ENCODE peak calls at places on chromosomes 7 and 10, in five cellular contexts. One of them, this sample, is unnamed.

GRCh38 chr7:68535266-68535665 is 1063.0 kb upstream of the AUTS2 start:
- DNase-seq in heart right ventricle: no peak
- DNase-seq in keratinocyte: no peak
- DNase-seq in upper lobe of right lung: no peak
- DNase-seq in coronary artery: no peak
- DNase-seq in this sample: no peak

GRCh38 chr7:96397936-96398596 is 76.2 kb upstream of the SLC25A13 start:
- DNase-seq in heart right ventricle: no peak
- DNase-seq in keratinocyte: no peak
- DNase-seq in upper lobe of right lung: peak; percentile 61
- DNase-seq in coronary artery: no peak
- DNase-seq in this sample: no peak

GRCh38 chr7:95501261-95501816 is 15.6 kb downstream of the ASB4 start:
- DNase-seq in heart right ventricle: no peak
- DNase-seq in keratinocyte: no peak
- DNase-seq in upper lobe of right lung: no peak
- DNase-seq in coronary artery: no peak
- DNase-seq in this sample: no peak

GRCh38 chr7:132412435-132412834 is 163.8 kb downstream of the PLXNA4 start:
- DNase-seq in heart right ventricle: no peak
- DNase-seq in keratinocyte: no peak
- DNase-seq in upper lobe of right lung: no peak
- DNase-seq in coronary artery: no peak
- DNase-seq in this sample: no peak

GRCh38 chr7:141551773-141552162 is 558 bp downstream of the AGK start:
- DNase-seq in heart right ventricle: no peak
- DNase-seq in keratinocyte: no peak
- DNase-seq in upper lobe of right lung: no peak
- DNase-seq in coronary artery: no peak
- DNase-seq in this sample: no peak

GRCh38 chr10:59654007-59654406 is 55.6 kb downstream of the SLC16A9 start:
- DNase-seq in heart right ventricle: no peak
- DNase-seq in keratinocyte: no peak
- DNase-seq in upper lobe of right lung: no peak
- DNase-seq in coronary artery: no peak
- DNase-seq in this sample: no peak

GRCh38 chr7:43513236-43513635 is 69.7 kb upstream of the STK17A start:
- DNase-seq in heart right ventricle: no peak
- DNase-seq in keratinocyte: no peak
- DNase-seq in upper lobe of right lung: no peak
- DNase-seq in coronary artery: no peak
- DNase-seq in this sample: no peak

GRCh38 chr10:59557642-59558041 is 152.0 kb downstream of the SLC16A9 start:
- DNase-seq in heart right ventricle: no peak
- DNase-seq in keratinocyte: no peak
- DNase-seq in upper lobe of right lung: no peak
- DNase-seq in coronary artery: no peak
- DNase-seq in this sample: no peak

GRCh38 chr7:18434171-18434570 is 61.4 kb upstream of the HDAC9 start:
- DNase-seq in heart right ventricle: no peak
- DNase-seq in keratinocyte: no peak
- DNase-seq in upper lobe of right lung: no peak
- DNase-seq in coronary artery: no peak
- DNase-seq in this sample: no peak

GRCh38 chr7:115271332-115272235 is 349.7 kb downstream of the MDFIC start:
- DNase-seq in heart right ventricle: no peak
- DNase-seq in keratinocyte: no peak
- DNase-seq in upper lobe of right lung: no peak
- DNase-seq in coronary artery: no peak
- DNase-seq in this sample: no peak

GRCh38 chr7:142583424-142583823 is 165.8 kb upstream of the PRSS1 start:
- DNase-seq in heart right ventricle: no peak
- DNase-seq in keratinocyte: peak; percentile 33
- DNase-seq in upper lobe of right lung: no peak
- DNase-seq in coronary artery: no peak
- DNase-seq in this sample: peak; percentile 54

GRCh38 chr10:69498711-69499471 is 47.6 kb downstream of the TSPAN15 start:
- DNase-seq in heart right ventricle: no peak
- DNase-seq in keratinocyte: no peak
- DNase-seq in upper lobe of right lung: peak; percentile 38
- DNase-seq in coronary artery: peak; percentile 73
- DNase-seq in this sample: no peak
- H3K27ac ChIP-seq in heart right ventricle: no peak overlapping the region
- H3K27ac ChIP-seq in keratinocyte: no peak overlapping the region
- H3K27ac ChIP-seq in upper lobe of right lung: no peak overlapping the region
- H3K27ac ChIP-seq in coronary artery: peak overlapping the region; percentile 78
- H3K27ac ChIP-seq in this sample: no peak overlapping the region

DNA sequence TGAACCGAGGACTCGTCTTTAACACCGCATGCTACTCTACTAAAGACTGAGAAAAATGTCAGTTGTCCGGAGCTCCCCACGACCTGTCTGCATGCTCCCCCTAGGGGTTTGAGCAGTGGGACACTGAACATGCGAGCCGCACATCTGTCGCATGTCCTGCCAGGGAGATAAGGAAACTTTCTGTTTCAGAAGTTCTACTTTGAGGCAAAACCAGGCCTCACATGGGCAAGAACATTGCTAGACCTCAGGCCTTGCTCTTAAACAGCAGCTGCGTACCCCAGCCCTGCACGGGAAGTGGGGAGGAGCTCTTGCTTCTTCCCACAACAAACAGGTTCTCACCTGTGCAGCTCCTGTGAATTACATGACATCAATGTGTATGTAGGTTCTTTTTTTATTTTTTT is 30.3 kb upstream of the HERPUD2 start:
- DNase-seq in heart right ventricle: no peak
- DNase-seq in keratinocyte: no peak
- DNase-seq in upper lobe of right lung: no peak
- DNase-seq in coronary artery: no peak
- DNase-seq in this sample: no peak
- H3K27ac ChIP-seq in heart right ventricle: no peak overlapping the region
- H3K27ac ChIP-seq in keratinocyte: no peak overlapping the region
- H3K27ac ChIP-seq in upper lobe of right lung: no peak overlapping the region
- H3K27ac ChIP-seq in coronary artery: no peak overlapping the region
- H3K27ac ChIP-seq in this sample: no peak overlapping the region

GRCh38 chr7:84497873-84498272 is 303.3 kb upstream of the SEMA3A start:
- DNase-seq in heart right ventricle: no peak
- DNase-seq in keratinocyte: no peak
- DNase-seq in upper lobe of right lung: no peak
- DNase-seq in coronary artery: no peak
- DNase-seq in this sample: no peak

GRCh38 chr7:84492565-84493034 is 298.0 kb upstream of the SEMA3A start:
- DNase-seq in heart right ventricle: no peak
- DNase-seq in keratinocyte: no peak
- DNase-seq in upper lobe of right lung: no peak
- DNase-seq in coronary artery: no peak
- DNase-seq in this sample: no peak

GRCh38 chr7:84490661-84491060 is 296.1 kb upstream of the SEMA3A start:
- DNase-seq in heart right ventricle: no peak
- DNase-seq in keratinocyte: no peak
- DNase-seq in upper lobe of right lung: no peak
- DNase-seq in coronary artery: no peak
- DNase-seq in this sample: no peak

DNA sequence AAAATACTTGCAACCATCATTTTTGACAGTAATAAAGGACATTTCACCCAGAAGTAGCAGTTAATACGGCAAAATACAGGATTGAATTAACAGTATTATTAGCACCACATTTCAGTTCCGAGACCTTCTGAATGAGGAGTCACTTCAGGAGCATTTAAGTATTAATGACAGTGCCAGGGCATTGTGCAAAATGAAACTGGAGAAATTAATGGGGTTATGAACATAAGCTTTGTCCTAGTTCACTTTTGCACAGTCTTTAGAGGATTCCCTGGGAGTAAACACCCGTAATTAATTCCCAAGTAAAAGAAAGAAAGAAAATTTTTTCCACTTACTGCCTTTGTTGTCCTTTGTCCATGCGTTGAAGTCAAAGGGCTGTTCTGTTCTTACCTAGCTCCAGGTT is 297.5 kb upstream of the SEMA3A start:
- DNase-seq in heart right ventricle: no peak
- DNase-seq in keratinocyte: no peak
- DNase-seq in upper lobe of right lung: no peak
- DNase-seq in coronary artery: no peak
- DNase-seq in this sample: no peak
- H3K27ac ChIP-seq in heart right ventricle: no peak overlapping the region
- H3K27ac ChIP-seq in keratinocyte: no peak overlapping the region
- H3K27ac ChIP-seq in upper lobe of right lung: no peak overlapping the region
- H3K27ac ChIP-seq in coronary artery: no peak overlapping the region
- H3K27ac ChIP-seq in this sample: no peak overlapping the region

GRCh38 chr7:83941300-83941699 is 253.3 kb downstream of the SEMA3A start:
- DNase-seq in heart right ventricle: no peak
- DNase-seq in keratinocyte: no peak
- DNase-seq in upper lobe of right lung: no peak
- DNase-seq in coronary artery: no peak
- DNase-seq in this sample: no peak
- H3K27ac ChIP-seq in heart right ventricle: no peak overlapping the region
- H3K27ac ChIP-seq in keratinocyte: no peak overlapping the region
- H3K27ac ChIP-seq in upper lobe of right lung: no peak overlapping the region
- H3K27ac ChIP-seq in coronary artery: no peak overlapping the region
- H3K27ac ChIP-seq in this sample: no peak overlapping the region

DNA sequence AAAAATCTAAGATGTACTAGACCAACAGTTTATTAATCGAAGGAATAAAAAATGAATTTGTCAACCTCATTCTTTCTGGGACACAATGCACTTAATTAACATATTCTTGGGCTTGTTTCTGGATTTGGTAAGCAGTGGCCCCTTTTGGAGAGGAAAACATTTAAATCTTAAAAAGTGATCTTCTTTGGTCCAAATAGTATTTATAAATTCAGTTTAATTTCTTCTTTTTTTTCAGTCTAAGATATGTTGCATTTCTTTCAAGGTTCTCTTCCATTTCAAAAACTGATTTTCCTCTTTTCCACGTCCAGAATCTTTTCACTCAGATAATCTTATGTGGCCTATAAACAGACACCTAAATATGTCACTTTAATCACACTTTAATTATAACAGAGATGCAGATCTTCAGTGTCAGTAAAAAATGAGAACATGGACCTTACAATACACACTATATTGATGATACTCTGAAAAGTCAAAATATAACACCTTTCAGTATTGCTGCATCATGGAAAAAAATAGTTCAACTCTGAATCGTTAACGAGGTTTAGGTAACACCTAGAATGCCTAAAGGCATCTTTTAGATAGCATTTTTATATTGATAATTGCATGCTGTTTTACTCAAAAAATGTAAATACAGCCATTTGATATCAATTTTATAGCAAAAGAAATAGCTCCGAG is 3.9 kb upstream of the SKIDA1 start:
- DNase-seq in heart right ventricle: no peak
- DNase-seq in keratinocyte: no peak
- DNase-seq in upper lobe of right lung: no peak
- DNase-seq in coronary artery: no peak
- DNase-seq in this sample: no peak
- H3K27ac ChIP-seq in heart right ventricle: peak overlapping the region; percentile 99
- H3K27ac ChIP-seq in keratinocyte: peak overlapping the region; percentile 95
- H3K27ac ChIP-seq in upper lobe of right lung: peak overlapping the region; percentile 98
- H3K27ac ChIP-seq in coronary artery: peak overlapping the region; percentile 26
- H3K27ac ChIP-seq in this sample: peak overlapping the region; percentile 91

GRCh38 chr7:140389445-140389844 is 8.9 kb downstream of the SLC37A3 start:
- DNase-seq in heart right ventricle: no peak
- DNase-seq in keratinocyte: no peak
- DNase-seq in upper lobe of right lung: peak; percentile 15
- DNase-seq in coronary artery: no peak
- DNase-seq in this sample: no peak
- H3K27ac ChIP-seq in heart right ventricle: no peak overlapping the region
- H3K27ac ChIP-seq in keratinocyte: no peak overlapping the region
- H3K27ac ChIP-seq in upper lobe of right lung: no peak overlapping the region
- H3K27ac ChIP-seq in coronary artery: no peak overlapping the region
- H3K27ac ChIP-seq in this sample: no peak overlapping the region

This sample was measured in epithelial cell of prostate.